ENCODE peak calls at places on chromosomes 12 and 14, in four cellular contexts. P is hypothalamus; H is SW480; U is activated CD4-positive, alpha-beta memory T cell treated with anti-CD3 and anti-CD28 coated beads for 36 hours. C is an unnamed sample.
A peak's percentile ranks its signal among the peaks of the same experiment; 100 is the strongest.

GRCh38 chr12:77120695-77121094 is 55.3 kb upstream of the E2F7 start:
- DNase-seq in H (no peak), U (no peak), P (no peak), C (no peak)

GRCh38 chr12:121980211-121980891 is 41.3 kb upstream of the BCL7A start:
- DNase-seq in P (no peak), H (no peak), U (peak; percentile 41), C (no peak)

GRCh38 chr14:75418779-75419768 is 8.7 kb upstream of the JDP2 start:
- DNase-seq in P (no peak), U (peak; percentile 83), H (peak; percentile 19), C (peak; percentile 73)

GRCh38 chr14:31190220-31190605 is 17.4 kb downstream of the HECTD1 start:
- DNase-seq in P (no peak), H (no peak), U (no peak), C (peak; percentile 67)

GRCh38 chr14:22888662-22889061 is 5.6 kb downstream of the REM2 start:
- DNase-seq in U (peak; percentile 34), P (no peak), H (no peak), C (peak; percentile 40)

GRCh38 chr14:75566321-75566720 is 12.1 kb upstream of the FLVCR2 start:
- DNase-seq in H (peak; percentile 67), P (no peak), U (peak; percentile 94), C (no peak)

GRCh38 chr12:14357496-14357895 is 8.0 kb upstream of the ATF7IP start:
- DNase-seq in U (no peak), P (no peak), H (no peak), C (no peak)

GRCh38 chr14:54606178-54606577 is 39.2 kb downstream of the SAMD4A start:
- DNase-seq in H (no peak), P (peak; percentile 10), U (no peak), C (no peak)

GRCh38 chr12:96156211-96156610 is 38.0 kb upstream of the ELK3 start:
- DNase-seq in U (no peak), P (no peak), H (no peak), C (no peak)

GRCh38 chr12:100955139-100955538 is 160.6 kb downstream of the ANO4 start:
- DNase-seq in H (peak; percentile 62), U (no peak), P (no peak), C (no peak)

GRCh38 chr12:108629824-108630476 is 3.7 kb downstream of the SELPLG start:
- DNase-seq in P (no peak), H (peak; percentile 42), U (peak; percentile 84), C (peak; percentile 25)

GRCh38 chr14:81511110-81511900 is 22.3 kb downstream of the SEL1L start:
- DNase-seq in H (no peak), U (no peak), P (no peak), C (no peak)

GRCh38 chr12:93970892-93971688 is 177.3 kb upstream of the PLXNC1 start:
- DNase-seq in P (no peak), U (no peak), H (no peak), C (peak; percentile 28)

GRCh38 chr12:3533703-3534386 is 42.8 kb downstream of the PRMT8 start:
- DNase-seq in H (peak; percentile 34), U (no peak), P (no peak), C (no peak)

GRCh38 chr14:73740921-73741326 is 26.7 kb upstream of the PNMA1 start:
- DNase-seq in U (no peak), P (no peak), H (no peak), C (peak; percentile 93)

GRCh38 chr14:72947366-72948160 is 21.3 kb downstream of the DCAF4 start:
- DNase-seq in U (peak; percentile 15), P (no peak), H (no peak), C (no peak)

GRCh38 chr12:131912526-131913274 is 16.4 kb upstream of the PUS1 start:
- DNase-seq in H (peak; percentile 73), P (peak; percentile 30), U (no peak), C (no peak)

GRCh38 chr12:54459355-54459754 is 14.0 kb downstream of the GTSF1 start:
- DNase-seq in P (no peak), U (no peak), H (no peak), C (no peak)

GRCh38 chr14:39372656-39373055 is 59.6 kb downstream of the FBXO33 start:
- DNase-seq in P (no peak), H (no peak), U (no peak), C (no peak)

GRCh38 chr12:105348142-105348541 is 17.7 kb downstream of the C12orf75 start:
- DNase-seq in H (no peak), P (no peak), U (no peak), C (no peak)

GRCh38 chr14:37668646-37669045 is 73.2 kb downstream of the TTC6 start:
- DNase-seq in U (no peak), P (no peak), H (no peak), C (no peak)

GRCh38 chr14:44149597-44149996 is 357.5 kb downstream of the FSCB start:
- DNase-seq in P (no peak), H (peak; percentile 47), U (no peak), C (peak; percentile 15)

GRCh38 chr14:103532216-103533136 is 3.5 kb downstream of the TRMT61A start:
- DNase-seq in H (no peak), U (no peak), P (no peak), C (no peak)

GRCh38 chr12:112353389-112353788 is 28.8 kb downstream of the HECTD4 start:
- DNase-seq in P (no peak), H (no peak), U (no peak), C (no peak)

GRCh38 chr12:114666746-114667668 is 17.0 kb downstream of the TBX3 start:
- DNase-seq in H (no peak), P (no peak), U (no peak), C (no peak)

GRCh38 chr12:105433804-105434203 is 103.3 kb downstream of the C12orf75 start:
- DNase-seq in H (no peak), U (no peak), P (no peak), C (no peak)

GRCh38 chr14:64089920-64090319 is 204.3 kb downstream of the ESR2 start:
- DNase-seq in H (no peak), P (no peak), U (no peak), C (no peak)

GRCh38 chr12:57740656-57741412 is 2.3 kb upstream of the AGAP2 start:
- DNase-seq in H (no peak), P (peak; percentile 45), U (peak; percentile 91), C (peak; percentile 64)

GRCh38 chr12:133256321-133256720 is 20.6 kb upstream of the ANHX start:
- DNase-seq in U (no peak), H (no peak), P (no peak), C (no peak)

GRCh38 chr12:87274594-87275245 is 754.5 kb downstream of the C12orf50 start:
- DNase-seq in P (no peak), H (peak; percentile 28), U (no peak), C (no peak)